ENCODE peak calls at places on chromosomes 7 and 10, in nine cellular contexts. W, T, A, F, D, M, Z, B and G are unnamed samples. For H3K9me3, the result is how much of the 10 kb centered on the place peaks cover.

GRCh38 chr10:95792874-95793285 is 36.9 kb downstream of the ENTPD1 start:
- DNase-seq in W (no peak), T (no peak), A (no peak), F (no peak), D (no peak), M (no peak), Z (peak), B (peak), G (no peak)

GRCh38 chr7:114508096-114508495 is 93.5 kb downstream of the FOXP2 start:
- DNase-seq in W (no peak), T (no peak), A (no peak), F (no peak), D (no peak), M (no peak), Z (no peak), B (no peak), G (no peak)

GRCh38 chr10:6044651-6045599 is 17.2 kb downstream of the IL2RA start:
- DNase-seq in W (no peak), T (no peak), A (no peak), F (no peak), D (peak), M (no peak), Z (no peak), B (no peak), G (no peak)

GRCh38 chr10:102113956-102114857 is 6.0 kb downstream of the LDB1 start:
- DNase-seq in W (no peak), T (peak), A (peak), F (peak), D (no peak), M (no peak), Z (peak), B (peak), G (no peak)

GRCh38 chr10:30755474-30755873 is 125.9 kb upstream of the LYZL2 start:
- DNase-seq in W (no peak), T (no peak), A (no peak), F (peak), D (no peak), M (no peak), Z (no peak), B (no peak), G (no peak)

GRCh38 chr10:132149261-132149660 is 37.5 kb upstream of the DPYSL4 start:
- DNase-seq in W (no peak), T (no peak), A (no peak), F (peak), D (no peak), M (no peak), Z (peak), B (no peak), G (no peak)

GRCh38 chr10:79555910-79556309 is 4.3 kb downstream of the SFTPA2 start:
- DNase-seq in W (no peak), T (no peak), A (no peak), F (no peak), D (no peak), M (no peak), Z (no peak), B (no peak), G (no peak)

GRCh38 chr7:55044791-55045190 is 26.0 kb downstream of the EGFR start:
- DNase-seq in W (no peak), T (no peak), A (no peak), F (no peak), D (no peak), M (no peak), Z (no peak), B (no peak), G (no peak)

GRCh38 chr7:131346885-131347592 is 19.4 kb downstream of the MKLN1 start:
- DNase-seq in W (no peak), T (no peak), A (no peak), F (no peak), D (no peak), M (no peak), Z (no peak), B (peak), G (no peak)

GRCh38 chr7:156515911-156516790 is 124.4 kb upstream of the RNF32 start:
- DNase-seq in W (no peak), T (no peak), A (no peak), F (no peak), D (no peak), M (no peak), Z (no peak), B (no peak), G (no peak)

GRCh38 chr7:48246073-48246472 is 74.8 kb downstream of the ABCA13 start:
- DNase-seq in W (no peak), T (no peak), A (no peak), F (no peak), D (no peak), M (no peak), Z (no peak), B (no peak), G (no peak)

GRCh38 chr7:56175784-56176183 is 59.6 kb upstream of the NUPR2 start:
- DNase-seq in W (no peak), T (no peak), A (no peak), F (no peak), D (no peak), M (no peak), Z (no peak), B (no peak), G (no peak)

GRCh38 chr10:103847909-103848468 is 7.4 kb downstream of the SH3PXD2A start:
- DNase-seq in W (no peak), T (no peak), A (no peak), F (no peak), D (peak), M (no peak), Z (no peak), B (peak), G (no peak)

GRCh38 chr7:108066486-108066885 is 63.5 kb upstream of the LAMB1 start:
- DNase-seq in W (no peak), T (no peak), A (no peak), F (no peak), D (no peak), M (no peak), Z (no peak), B (no peak), G (no peak)

GRCh38 chr10:132299381-132300336 is 8.1 kb downstream of the STK32C start:
- DNase-seq in W (no peak), T (peak), A (no peak), F (no peak), D (no peak), M (no peak), Z (peak), B (no peak), G (no peak)

GRCh38 chr10:62025901-62026879 is 124.7 kb downstream of the ARID5B start:
- DNase-seq in W (no peak), T (no peak), A (no peak), F (no peak), D (no peak), M (no peak), Z (no peak), B (no peak), G (no peak)

DNA sequence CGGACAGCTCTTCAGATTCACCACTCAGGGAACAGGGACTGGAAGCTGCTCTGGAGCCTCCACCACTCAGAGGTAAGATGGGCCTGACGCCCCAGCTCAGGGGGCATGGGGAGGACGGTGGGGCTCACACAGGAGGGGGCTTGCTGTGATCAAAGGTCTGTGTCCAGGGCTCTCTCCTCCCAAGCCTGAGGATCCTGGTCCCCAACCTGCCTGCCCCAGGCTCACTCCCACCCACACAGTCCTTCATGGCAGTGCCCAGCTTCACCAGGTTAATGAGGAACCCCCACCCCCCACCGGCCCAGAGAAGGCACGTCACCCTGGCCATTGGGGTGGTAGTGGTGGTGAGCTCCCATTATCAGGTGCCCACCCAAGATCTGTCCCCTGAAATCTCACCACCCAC is 926.7 kb upstream of the ZNF722 start:
- DNase-seq in W (no peak), T (no peak), A (no peak), F (no peak), D (no peak), M (no peak), Z (no peak), B (no peak), G (no peak)
- H3K9me3 ChIP-seq in W (half or more), T (under half), A (under half), F (half or more), D (under half), M (under half), Z (under half), B (half or more), G (under half)

GRCh38 chr10:60942134-60942533 is 1.9 kb downstream of the RHOBTB1 start:
- DNase-seq in W (no peak), T (no peak), A (no peak), F (no peak), D (no peak), M (no peak), Z (no peak), B (no peak), G (no peak)
- H3K9me3 ChIP-seq in W (under half), T (under half), A (under half), F (under half), D (under half), M (under half), Z (under half), B (under half), G (under half)

GRCh38 chr7:14023838-14024237 is 34.4 kb upstream of the ETV1 start:
- DNase-seq in W (no peak), T (no peak), A (no peak), F (no peak), D (no peak), M (no peak), Z (no peak), B (no peak), G (no peak)
- H3K9me3 ChIP-seq in W (under half), T (under half), A (under half), F (under half), D (under half), M (under half), Z (under half), B (under half), G (under half)

GRCh38 chr10:130662775-130663174 is 526.6 kb downstream of the GLRX3 start:
- DNase-seq in W (no peak), T (no peak), A (no peak), F (no peak), D (no peak), M (no peak), Z (no peak), B (no peak), G (no peak)
- H3K9me3 ChIP-seq in W (under half), T (under half), A (under half), F (under half), D (under half), M (under half), Z (under half), B (under half), G (under half)

DNA sequence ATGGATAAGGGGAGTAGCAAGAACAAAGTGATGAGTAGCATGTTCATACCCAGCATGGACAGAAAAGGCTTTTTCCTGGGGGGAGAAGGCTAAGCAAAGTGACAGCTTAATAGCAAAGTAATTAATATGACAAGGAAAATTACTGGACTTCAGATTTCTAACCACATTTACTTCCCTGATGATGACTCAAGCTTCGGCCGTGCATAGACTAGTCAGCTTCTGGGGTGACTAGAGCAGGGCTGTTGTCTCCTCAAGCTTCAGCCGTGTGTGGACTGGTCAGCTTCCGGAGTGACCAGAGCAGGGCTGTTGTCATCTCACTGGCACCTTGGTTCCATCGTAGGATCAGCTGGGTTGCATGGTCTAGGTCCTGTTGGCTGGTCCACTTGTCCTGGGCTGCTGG is 2.1 kb upstream of the ZNF117 start:
- DNase-seq in W (no peak), T (no peak), A (no peak), F (no peak), D (no peak), M (no peak), Z (no peak), B (no peak), G (no peak)
- H3K9me3 ChIP-seq in W (half or more), T (under half), A (under half), F (half or more), D (half or more), M (under half), Z (under half), B (under half), G (under half)

GRCh38 chr7:30382607-30383006 is 96.0 kb downstream of the NOD1 start:
- DNase-seq in W (no peak), T (no peak), A (no peak), F (no peak), D (no peak), M (no peak), Z (no peak), B (no peak), G (no peak)

GRCh38 chr7:30378275-30378674 is 93.9 kb downstream of the ZNRF2 start:
- DNase-seq in W (no peak), T (no peak), A (no peak), F (no peak), D (no peak), M (no peak), Z (no peak), B (no peak), G (no peak)

GRCh38 chr7:30380294-30380693 is 95.9 kb downstream of the ZNRF2 start:
- DNase-seq in W (no peak), T (no peak), A (no peak), F (no peak), D (no peak), M (no peak), Z (no peak), B (no peak), G (no peak)

GRCh38 chr7:30379741-30380140 is 95.3 kb downstream of the ZNRF2 start:
- DNase-seq in W (no peak), T (no peak), A (no peak), F (no peak), D (no peak), M (no peak), Z (no peak), B (no peak), G (no peak)

GRCh38 chr7:30379131-30379530 is 94.7 kb downstream of the ZNRF2 start:
- DNase-seq in W (no peak), T (no peak), A (no peak), F (no peak), D (no peak), M (no peak), Z (no peak), B (no peak), G (no peak)
- H3K9me3 ChIP-seq in W (under half), T (under half), A (under half), F (under half), D (under half), M (under half), Z (under half), B (under half), G (under half)

DNA sequence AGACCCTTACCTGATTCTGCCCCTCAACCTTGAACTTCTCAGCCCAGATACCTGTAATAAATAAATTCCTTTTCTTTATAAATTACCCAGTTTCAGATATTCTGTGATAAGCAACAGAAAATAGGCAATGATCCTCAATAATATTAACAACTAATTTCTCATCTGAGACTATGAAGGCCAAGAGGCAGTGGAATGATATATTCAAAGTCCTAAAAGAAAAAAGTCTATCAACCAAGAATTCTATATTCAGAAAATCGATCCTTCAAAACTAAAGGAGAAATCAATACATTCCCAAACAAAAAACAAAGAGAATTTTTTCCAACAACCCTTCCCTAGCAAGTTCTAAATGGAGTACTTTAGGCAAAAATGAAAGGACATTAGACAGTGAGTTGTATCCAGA is 279.6 kb downstream of the PTPRN2 start:
- DNase-seq in W (no peak), T (no peak), A (no peak), F (no peak), D (no peak), M (no peak), Z (no peak), B (no peak), G (no peak)
- H3K9me3 ChIP-seq in W (under half), T (under half), A (under half), F (under half), D (under half), M (under half), Z (under half), B (under half), G (under half)